ENCODE peak calls at places on chromosome 9, in six cellular contexts. C is spleen; Q is activated CD8-positive, alpha-beta T cell treated with anti-CD3 and anti-CD28 coated beads for 36 hours; J is activated B cell treated with CpG ODN at 0.5 μM for 24 hours; F is lower lobe of right lung; I is cardiac muscle cell. Y is an unnamed sample.

GRCh38 chr9:105063665-105064247 is 135.8 kb upstream of the ABCA1 start:
- DNase-seq in C (no peak), Q (peak), J (no peak), F (no peak), I (peak), Y (no peak)

GRCh38 chr9:72145093-72145492 is 4.1 kb upstream of the GDA start:
- DNase-seq in C (no peak), Q (no peak), J (no peak), F (no peak), I (no peak), Y (no peak)

GRCh38 chr9:91915524-91916266 is 34.3 kb downstream of the ROR2 start:
- DNase-seq in C (no peak), Q (no peak), J (no peak), F (no peak), I (peak), Y (no peak)

GRCh38 chr9:32590898-32591297 is 17.9 kb upstream of the NDUFB6 start:
- DNase-seq in C (no peak), Q (no peak), J (no peak), F (no peak), I (no peak), Y (no peak)

GRCh38 chr9:126834672-126835071 is 25.8 kb upstream of the ZBTB34 start:
- DNase-seq in C (no peak), Q (no peak), J (no peak), F (no peak), I (no peak), Y (no peak)

GRCh38 chr9:20408513-20408912 is 213.8 kb downstream of the MLLT3 start:
- DNase-seq in C (no peak), Q (no peak), J (no peak), F (no peak), I (no peak), Y (no peak)

GRCh38 chr9:109966643-109967368 is 186.8 kb downstream of the PALM2AKAP2 start:
- DNase-seq in C (peak), Q (no peak), J (peak), F (no peak), I (no peak), Y (no peak)

GRCh38 chr9:38006163-38006562 is 62.9 kb downstream of the SHB start:
- DNase-seq in C (no peak), Q (no peak), J (no peak), F (no peak), I (no peak), Y (no peak)

GRCh38 chr9:89187541-89187940 is 8.9 kb upstream of the SHC3 start:
- DNase-seq in C (no peak), Q (no peak), J (no peak), F (no peak), I (no peak), Y (no peak)

GRCh38 chr9:132645306-132645705 is 24.5 kb downstream of the DDX31 start:
- DNase-seq in C (no peak), Q (no peak), J (no peak), F (no peak), I (no peak), Y (no peak)

GRCh38 chr9:132955768-132956167 is 11.4 kb upstream of the TSC1 start:
- DNase-seq in C (no peak), Q (no peak), J (no peak), F (no peak), I (no peak), Y (no peak)

GRCh38 chr9:109627042-109627441 is 128.9 kb upstream of the PTPN3 start:
- DNase-seq in C (no peak), Q (no peak), J (no peak), F (no peak), I (no peak), Y (no peak)

GRCh38 chr9:132090771-132091170 is 11.1 kb upstream of the MED27 start:
- DNase-seq in C (no peak), Q (no peak), J (no peak), F (no peak), I (peak), Y (no peak)

GRCh38 chr9:88994820-88995180 is 3.5 kb downstream of the S1PR3 start:
- DNase-seq in C (no peak), Q (no peak), J (no peak), F (no peak), I (peak), Y (no peak)

GRCh38 chr9:19934301-19934868 is 145.5 kb upstream of the SLC24A2 start:
- DNase-seq in C (no peak), Q (no peak), J (no peak), F (no peak), I (peak), Y (no peak)

GRCh38 chr9:94140418-94140780 is 56.1 kb downstream of the PTPDC1 start:
- DNase-seq in C (no peak), Q (no peak), J (no peak), F (no peak), I (no peak), Y (no peak)

GRCh38 chr9:133982971-133983720 is 9.0 kb downstream of the VAV2 start:
- DNase-seq in C (peak), Q (no peak), J (no peak), F (peak), I (no peak), Y (no peak)

GRCh38 chr9:114884787-114885452 is 45.5 kb downstream of the TNFSF8 start:
- DNase-seq in C (no peak), Q (no peak), J (no peak), F (peak), I (no peak), Y (no peak)

GRCh38 chr9:16246785-16247184 is 623.7 kb downstream of the BNC2 start:
- DNase-seq in C (no peak), Q (no peak), J (no peak), F (no peak), I (peak), Y (no peak)

GRCh38 chr9:89425921-89426388 is 72.0 kb downstream of the SEMA4D start:
- DNase-seq in C (no peak), Q (no peak), J (no peak), F (peak), I (no peak), Y (no peak)

GRCh38 chr9:38036359-38037084 is 32.5 kb downstream of the SHB start:
- DNase-seq in C (no peak), Q (no peak), J (no peak), F (no peak), I (peak), Y (no peak)

GRCh38 chr9:68797116-68797515 is 92.1 kb downstream of the PIP5K1B start:
- DNase-seq in C (no peak), Q (no peak), J (no peak), F (no peak), I (no peak), Y (no peak)

GRCh38 chr9:33172735-33173238 is 5.7 kb upstream of the B4GALT1 start:
- DNase-seq in C (no peak), Q (no peak), J (no peak), F (no peak), I (peak), Y (no peak)

GRCh38 chr9:117400131-117400530 is 14.7 kb downstream of the ASTN2 start:
- DNase-seq in C (no peak), Q (no peak), J (no peak), F (no peak), I (no peak), Y (no peak)

GRCh38 chr9:79325501-79325900 is 246.3 kb upstream of the TLE4 start:
- DNase-seq in C (no peak), Q (no peak), J (no peak), F (no peak), I (no peak), Y (no peak)

GRCh38 chr9:120265791-120266190 is 314.2 kb downstream of the CDK5RAP2 start:
- DNase-seq in C (no peak), Q (no peak), J (no peak), F (no peak), I (peak), Y (no peak)

GRCh38 chr9:70229579-70229978 is 29.2 kb upstream of the SMC5 start:
- DNase-seq in C (no peak), Q (no peak), J (no peak), F (no peak), I (peak), Y (no peak)
- TF ChIP-seq CTCF in C (no peak), Q (no peak), J (no peak), F (no peak), I (peak), Y (peak)

GRCh38 chr9:129322022-129322621 is 144.1 kb upstream of the IER5L start:
- DNase-seq in C (peak), Q (peak), J (peak), F (no peak), I (no peak), Y (no peak)
- TF ChIP-seq CTCF in C (no peak), Q (no peak), J (no peak), F (no peak), I (no peak), Y (no peak)

GRCh38 chr9:112076814-112077213 is 98.3 kb downstream of the SUSD1 start:
- DNase-seq in C (no peak), Q (no peak), J (no peak), F (no peak), I (peak), Y (no peak)

GRCh38 chr9:112072721-112073553 is 102.2 kb downstream of the SUSD1 start:
- DNase-seq in C (no peak), Q (no peak), J (no peak), F (no peak), I (peak), Y (no peak)

GRCh38 chr9:112074250-112075008 is 100.7 kb downstream of the SUSD1 start:
- DNase-seq in C (no peak), Q (peak), J (peak), F (peak), I (peak), Y (peak)

GRCh38 chr9:112078432-112078831 is 96.7 kb downstream of the SUSD1 start:
- DNase-seq in C (no peak), Q (no peak), J (no peak), F (no peak), I (no peak), Y (no peak)

GRCh38 chr9:112075009-112075378 is 100.1 kb downstream of the SUSD1 start:
- DNase-seq in C (no peak), Q (no peak), J (no peak), F (no peak), I (no peak), Y (no peak)
- TF ChIP-seq CTCF in C (no peak), Q (no peak), J (no peak), F (no peak), I (no peak), Y (no peak)

GRCh38 chr9:87263291-87263690 is 234.4 kb upstream of the DAPK1 start:
- DNase-seq in C (no peak), Q (no peak), J (no peak), F (no peak), I (no peak), Y (no peak)
- TF ChIP-seq CTCF in C (no peak), Q (no peak), J (no peak), F (no peak), I (peak), Y (no peak)

GRCh38 chr9:99822596-99823391 is 1.1 kb downstream of the NR4A3 start:
- DNase-seq in C (peak), Q (peak), J (peak), F (peak), I (peak), Y (no peak)

GRCh38 chr9:99822096-99822595 is 461 bp downstream of the NR4A3 start:
- DNase-seq in C (peak), Q (no peak), J (no peak), F (no peak), I (no peak), Y (no peak)

GRCh38 chr9:99820330-99821186 is 1.1 kb upstream of the NR4A3 start:
- DNase-seq in C (peak), Q (peak), J (no peak), F (peak), I (peak), Y (no peak)

GRCh38 chr9:99819484-99820329 is 2.0 kb upstream of the NR4A3 start:
- DNase-seq in C (peak), Q (peak), J (peak), F (peak), I (peak), Y (peak)

GRCh38 chr9:99821187-99822095 is at the start of gene NR4A3:
- DNase-seq in C (peak), Q (peak), J (peak), F (peak), I (peak), Y (peak)
- TF ChIP-seq CTCF in C (peak), Q (no peak), J (no peak), F (peak), I (peak), Y (peak)

DNA sequence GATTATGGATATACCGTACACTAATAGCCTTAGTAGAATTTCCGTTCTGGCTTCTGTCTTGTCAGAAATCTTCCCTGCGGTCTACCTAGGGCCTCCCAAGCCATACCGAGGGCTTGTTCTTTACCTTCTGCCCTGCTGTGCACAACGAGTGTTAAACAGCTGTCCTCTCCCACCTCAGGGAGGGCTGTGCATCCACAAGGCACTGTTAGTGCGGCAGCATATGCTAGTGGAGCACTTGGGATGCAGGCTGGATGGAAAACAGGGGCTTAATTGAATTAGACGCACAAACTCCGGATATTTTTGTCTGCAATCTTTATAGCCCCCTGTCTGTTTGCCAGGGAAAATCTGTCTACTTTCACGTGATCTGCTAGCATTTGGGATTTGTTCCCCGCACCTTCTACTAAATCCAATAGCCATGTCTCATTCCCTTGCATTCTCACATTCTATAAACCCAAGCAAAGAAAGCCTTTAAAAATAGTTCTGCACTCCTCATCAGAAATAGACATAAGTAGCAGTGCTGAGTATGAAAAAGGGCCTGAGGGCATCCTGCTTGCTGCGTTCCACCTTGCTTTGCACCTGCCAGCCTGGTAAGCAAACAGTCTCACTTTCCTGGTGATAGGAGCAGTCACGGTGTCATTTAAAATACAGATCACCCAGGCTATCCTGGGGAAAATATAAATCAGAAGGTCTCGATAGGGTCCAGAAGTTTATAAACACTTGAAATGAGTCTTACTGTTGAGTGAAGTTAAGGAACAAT is 382.6 kb downstream of the RASEF start:
- DNase-seq in C (no peak), Q (no peak), J (no peak), F (no peak), I (no peak), Y (no peak)
- TF ChIP-seq CTCF in C (no peak), Q (no peak), J (no peak), F (no peak), I (no peak), Y (no peak)

GRCh38 chr9:137319434-137319975 is 17.4 kb upstream of the NRARP start:
- DNase-seq in C (peak), Q (no peak), J (no peak), F (no peak), I (no peak), Y (no peak)

GRCh38 chr9:137318565-137318964 is 16.5 kb upstream of the NRARP start:
- DNase-seq in C (peak), Q (no peak), J (no peak), F (no peak), I (no peak), Y (no peak)

GRCh38 chr9:137317979-137318511 is 16.0 kb upstream of the NRARP start:
- DNase-seq in C (peak), Q (no peak), J (no peak), F (no peak), I (no peak), Y (no peak)

GRCh38 chr9:137319976-137320551 is 18.0 kb upstream of the NRARP start:
- DNase-seq in C (peak), Q (no peak), J (no peak), F (no peak), I (no peak), Y (no peak)

GRCh38 chr9:137318976-137319375 is 16.9 kb upstream of the NRARP start:
- DNase-seq in C (peak), Q (no peak), J (no peak), F (peak), I (no peak), Y (peak)
- TF ChIP-seq CTCF in C (no peak), Q (no peak), J (no peak), F (peak), I (no peak), Y (peak)

GRCh38 chr9:84294551-84294950 is 46.0 kb downstream of the SLC28A3 start:
- DNase-seq in C (no peak), Q (no peak), J (no peak), F (no peak), I (no peak), Y (no peak)
- TF ChIP-seq CTCF in C (no peak), Q (no peak), J (no peak), F (no peak), I (no peak), Y (peak)

GRCh38 chr9:4296217-4296616 is 3.7 kb downstream of the GLIS3 start:
- DNase-seq in C (no peak), Q (no peak), J (no peak), F (no peak), I (no peak), Y (no peak)
- TF ChIP-seq CTCF in C (no peak), Q (no peak), J (no peak), F (no peak), I (peak), Y (peak)